ENCODE peak calls at places on chromosome X, in nine cellular contexts. Y is uterus; R is lung; A is left ventricle myocardium inferior; M is mesendoderm; B is CD4-positive, alpha-beta memory T cell; H is cardiac muscle cell; S is ascending aorta; U is heart left ventricle. L is an unnamed sample.

GRCh38 chrX:8868906-8869305 is 67.7 kb upstream of the FAM9A start:
- DNase-seq in Y (no peak), R (no peak), A (no peak), M (no peak), B (no peak), H (peak; percentile 10), S (no peak), U (no peak), L (no peak)

GRCh38 chrX:54449929-54450328 is 9.7 kb downstream of the TSR2 start:
- DNase-seq in Y (no peak), R (no peak), A (no peak), M (no peak), B (no peak), H (no peak), S (no peak), U (no peak), L (no peak)

GRCh38 chrX:77085372-77085771 is 361.8 kb upstream of the FGF16 start:
- DNase-seq in Y (no peak), R (no peak), A (no peak), M (peak; percentile 11), B (no peak), H (no peak), S (no peak), U (no peak), L (no peak)

GRCh38 chrX:131752493-131753198 is 208.8 kb downstream of the OR13H1 start:
- DNase-seq in Y (peak; percentile 83), R (peak; percentile 86), A (no peak), M (no peak), B (peak; percentile 84), H (no peak), S (peak; percentile 30), U (no peak), L (peak; percentile 78)

GRCh38 chrX:23952984-23953907 is 45.4 kb downstream of the CXorf58 start:
- DNase-seq in Y (no peak), R (no peak), A (no peak), M (peak; percentile 76), B (peak; percentile 58), H (peak; percentile 5), S (no peak), U (no peak), L (no peak)

GRCh38 chrX:150364347-150365050 is 1.4 kb downstream of the MAMLD1 start:
- DNase-seq in Y (no peak), R (peak; percentile 29), A (peak; percentile 16), M (peak; percentile 14), B (no peak), H (peak; percentile 33), S (no peak), U (no peak), L (no peak)

GRCh38 chrX:100680756-100681155 is 36.8 kb downstream of the SRPX2 start:
- DNase-seq in Y (no peak), R (no peak), A (no peak), M (no peak), B (no peak), H (no peak), S (no peak), U (no peak), L (no peak)

GRCh38 chrX:48025561-48025960 is 18.8 kb downstream of the SPACA5 start:
- DNase-seq in Y (no peak), R (no peak), A (no peak), M (peak; percentile 72), B (peak; percentile 51), H (peak; percentile 73), S (no peak), U (no peak), L (no peak)

GRCh38 chrX:25083661-25084060 is 67.9 kb upstream of the ARX start:
- DNase-seq in Y (no peak), R (no peak), A (no peak), M (no peak), B (no peak), H (no peak), S (no peak), U (no peak), L (no peak)

GRCh38 chrX:349196-349595 is 30.6 kb upstream of the GTPBP6 start:
- DNase-seq in Y (no peak), R (no peak), A (peak; percentile 13), M (no peak), B (no peak), H (peak; percentile 60), S (no peak), U (peak; percentile 54), L (no peak)

GRCh38 chrX:2691543-2692220 is 587 bp downstream of the CD99 start:
- DNase-seq in Y (peak; percentile 60), R (peak; percentile 56), A (peak; percentile 77), M (peak; percentile 57), B (no peak), H (peak; percentile 48), S (no peak), U (peak; percentile 84), L (no peak)

GRCh38 chrX:17553451-17553850 is 178.5 kb downstream of the NHS start:
- DNase-seq in Y (no peak), R (no peak), A (no peak), M (peak; percentile 36), B (no peak), H (no peak), S (peak; percentile 11), U (no peak), L (no peak)

GRCh38 chrX:119036369-119037029 is 36.3 kb upstream of the CT47C1 start:
- DNase-seq in Y (no peak), R (no peak), A (no peak), M (no peak), B (no peak), H (no peak), S (no peak), U (no peak), L (no peak)

GRCh38 chrX:76148011-76148665 is 24.7 kb upstream of the PBDC1 start:
- DNase-seq in Y (peak; percentile 22), R (no peak), A (no peak), M (peak; percentile 21), B (no peak), H (no peak), S (no peak), U (no peak), L (no peak)

GRCh38 chrX:94676285-94676684 is 1002.3 kb downstream of the FAM133A start:
- DNase-seq in Y (no peak), R (no peak), A (no peak), M (peak; percentile 10), B (no peak), H (no peak), S (no peak), U (no peak), L (no peak)

GRCh38 chrX:103488332-103488731 is 31.0 kb downstream of the RAB40A start:
- DNase-seq in Y (no peak), R (no peak), A (no peak), M (peak; percentile 28), B (no peak), H (peak; percentile 11), S (no peak), U (no peak), L (no peak)

GRCh38 chrX:130575831-130576404 is 174.1 kb downstream of the RBMX2 start:
- DNase-seq in Y (peak; percentile 19), R (no peak), A (peak; percentile 15), M (peak; percentile 40), B (peak; percentile 5), H (peak; percentile 68), S (no peak), U (no peak), L (no peak)

GRCh38 chrX:40174594-40175415 is 77.0 kb upstream of the BCOR start:
- DNase-seq in Y (peak; percentile 56), R (no peak), A (no peak), M (peak; percentile 69), B (no peak), H (peak; percentile 82), S (no peak), U (peak; percentile 75), L (no peak)

DNA sequence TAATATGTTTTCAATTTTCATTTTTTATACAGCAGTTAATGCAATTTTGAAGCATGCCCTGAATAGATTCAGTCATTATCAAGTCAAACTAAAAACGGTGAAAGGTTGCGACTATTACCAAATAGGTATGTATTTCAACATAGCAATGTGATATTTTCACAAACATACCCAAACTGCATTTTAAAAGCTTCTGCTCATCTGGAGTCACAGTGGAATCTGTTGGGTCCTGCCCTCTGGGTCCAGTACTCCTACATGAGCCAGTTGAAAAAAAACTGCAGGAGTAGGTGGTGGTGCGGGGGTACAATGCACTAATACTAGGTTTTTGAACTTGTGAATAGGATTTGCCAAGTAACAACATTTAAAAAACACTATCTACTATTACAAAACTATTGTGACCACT is 938 bp downstream of the GPR34 start:
- DNase-seq in Y (no peak), R (no peak), A (no peak), M (no peak), B (no peak), H (no peak), S (no peak), U (no peak), L (no peak)
- H3K27ac ChIP-seq in Y (no peak overlapping the region), R (no peak overlapping the region), A (no peak overlapping the region), M (no peak overlapping the region), B (no peak overlapping the region), H (no peak overlapping the region), S (no peak overlapping the region), U (no peak overlapping the region), L (no peak overlapping the region)

DNA sequence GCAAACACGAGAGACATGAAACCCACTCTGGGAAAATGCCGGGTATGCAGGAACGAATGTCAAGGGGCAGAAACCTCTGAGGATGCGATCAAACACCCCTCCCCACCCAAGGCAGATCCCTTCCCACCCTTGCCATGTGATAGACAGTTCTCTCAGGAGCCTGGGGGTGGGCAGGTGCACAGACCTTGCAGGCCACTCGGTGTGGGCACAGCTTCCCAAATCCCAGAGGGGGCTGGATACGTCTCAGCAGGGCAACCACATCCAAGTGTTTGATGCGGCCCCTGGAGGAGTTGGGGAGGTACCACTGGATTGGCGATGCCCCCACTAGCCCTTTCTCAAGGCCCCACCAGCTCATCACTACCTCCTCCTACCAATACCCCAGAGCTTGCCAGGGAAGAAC is 10.4 kb upstream of the SYP start:
- DNase-seq in Y (no peak), R (no peak), A (no peak), M (no peak), B (no peak), H (no peak), S (no peak), U (no peak), L (no peak)
- H3K27ac ChIP-seq in Y (no peak overlapping the region), R (no peak overlapping the region), A (no peak overlapping the region), M (no peak overlapping the region), B (no peak overlapping the region), H (no peak overlapping the region), S (no peak overlapping the region), U (no peak overlapping the region), L (no peak overlapping the region)

GRCh38 chrX:110002300-110003166 is at the start of gene TMEM164:
- DNase-seq in Y (peak; percentile 84), R (peak; percentile 89), A (peak; percentile 86), M (peak; percentile 88), B (peak; percentile 82), H (peak; percentile 89), S (peak; percentile 38), U (peak; percentile 93), L (peak; percentile 42)
- H3K27ac ChIP-seq in Y (peak within 1 kb of the TSS; percentile 83), R (peak within 1 kb of the TSS; percentile 91), A (peak within 1 kb of the TSS; percentile 94), M (peak within 1 kb of the TSS; percentile 55), B (peak within 1 kb of the TSS; percentile 43), H (peak within 1 kb of the TSS; percentile 86), S (peak within 1 kb of the TSS; percentile 83), U (peak within 1 kb of the TSS; percentile 90), L (peak within 1 kb of the TSS; percentile 64)

DNA sequence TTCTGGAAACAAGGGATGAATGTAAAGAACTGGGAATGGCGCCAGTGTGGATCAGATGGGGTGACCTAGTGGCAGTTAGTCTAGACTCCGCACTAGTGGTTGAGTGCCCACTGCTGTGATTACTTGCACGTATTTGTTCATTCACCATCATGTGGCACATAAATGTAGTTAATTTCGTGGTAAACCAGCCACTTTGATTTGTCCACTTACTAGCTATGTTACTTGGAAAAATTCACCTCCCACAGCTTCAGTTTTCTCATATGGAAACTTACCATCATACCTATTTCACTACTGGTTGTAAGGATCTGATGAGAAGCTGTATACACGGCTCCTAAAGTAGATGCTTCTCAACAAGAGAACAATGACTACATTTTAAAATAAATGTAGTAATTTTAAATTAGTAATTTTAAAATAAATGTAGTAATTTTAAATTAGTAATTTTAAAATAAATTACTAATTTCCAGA is 394 bp upstream of the DYNLT3 start:
- DNase-seq in Y (no peak), R (no peak), A (no peak), M (no peak), B (no peak), H (no peak), S (no peak), U (no peak), L (no peak)
- H3K27ac ChIP-seq in Y (peak overlapping the region; percentile 84), R (peak overlapping the region; percentile 89), A (peak overlapping the region; percentile 84), M (no peak overlapping the region), B (peak overlapping the region; percentile 93), H (no peak overlapping the region), S (peak overlapping the region; percentile 89), U (peak overlapping the region; percentile 89), L (peak overlapping the region; percentile 69)

L was measured in dorsolateral prefrontal cortex.